ENCODE peak calls at places on chromosomes 6 and 20, in seven cellular contexts. A is NCI-H748 treated with DMSO at 0.1 percent for 48 hours, R is NCI-H82, M is posterior cingulate gyrus, N is fibroblast of pulmonary artery, Q is OCI-LY7, P is HFF-Myc. L is an unnamed sample.
A peak's percentile ranks its signal among the peaks of the same experiment; 100 is the strongest.

GRCh38 chr20:38217791-38218565 is 42.6 kb downstream of the KIAA1755 start:
- DNase-seq in A (no peak), R (no peak), M (no peak), N (peak; percentile 85), Q (no peak), P (peak; percentile 89), L (peak; percentile 79)

GRCh38 chr6:130269969-130270635 is 47.4 kb upstream of the SAMD3 start:
- DNase-seq in A (no peak), R (no peak), M (no peak), N (no peak), Q (no peak), P (no peak), L (no peak)

GRCh38 chr6:35294308-35294945 is 3.2 kb upstream of the DEF6 start:
- DNase-seq in A (peak; percentile 82), R (peak; percentile 74), M (peak; percentile 80), N (peak; percentile 52), Q (peak; percentile 71), P (no peak), L (no peak)

GRCh38 chr6:43989556-43990248 is 137.6 kb downstream of the MRPL14 start:
- DNase-seq in A (no peak), R (peak; percentile 62), M (no peak), N (no peak), Q (no peak), P (no peak), L (no peak)

GRCh38 chr6:164763788-164764187 is 545.6 kb downstream of the C6orf118 start:
- DNase-seq in A (no peak), R (no peak), M (no peak), N (no peak), Q (no peak), P (no peak), L (no peak)

GRCh38 chr6:76351275-76351674 is 278.8 kb upstream of the IMPG1 start:
- DNase-seq in A (peak; percentile 7), R (peak; percentile 59), M (no peak), N (no peak), Q (no peak), P (no peak), L (peak; percentile 35)

GRCh38 chr6:3522561-3523287 is 65.9 kb upstream of the SLC22A23 start:
- DNase-seq in A (no peak), R (no peak), M (no peak), N (peak; percentile 48), Q (no peak), P (no peak), L (peak; percentile 50)

GRCh38 chr20:40860487-40860902 is 168.1 kb upstream of the TOP1 start:
- DNase-seq in A (no peak), R (no peak), M (no peak), N (peak; percentile 25), Q (no peak), P (peak; percentile 53), L (peak; percentile 46)

GRCh38 chr6:125507987-125508655 is 206.4 kb upstream of the HDDC2 start:
- DNase-seq in A (peak; percentile 88), R (peak; percentile 86), M (peak; percentile 63), N (peak; percentile 76), Q (no peak), P (peak; percentile 11), L (no peak)

GRCh38 chr6:72084992-72085569 is 198.7 kb downstream of the RIMS1 start:
- DNase-seq in A (peak; percentile 42), R (peak; percentile 24), M (no peak), N (peak; percentile 44), Q (peak; percentile 37), P (no peak), L (no peak)

GRCh38 chr20:63518946-63519764 is 1.4 kb upstream of the PPDPF start:
- DNase-seq in A (no peak), R (no peak), M (no peak), N (no peak), Q (no peak), P (no peak), L (no peak)

GRCh38 chr6:49462071-49462470 is 982 bp downstream of the MMUT start:
- DNase-seq in A (no peak), R (no peak), M (no peak), N (no peak), Q (peak; percentile 24), P (no peak), L (no peak)

GRCh38 chr6:28720357-28721231 is 194.9 kb downstream of the GPX5 start:
- DNase-seq in A (no peak), R (no peak), M (no peak), N (no peak), Q (no peak), P (no peak), L (no peak)

GRCh38 chr6:139846538-139847321 is 472.3 kb upstream of the CITED2 start:
- DNase-seq in A (peak; percentile 62), R (peak; percentile 42), M (no peak), N (no peak), Q (no peak), P (no peak), L (peak; percentile 62)

GRCh38 chr6:30044630-30045029 is 16.4 kb upstream of the POLR1H start:
- DNase-seq in A (no peak), R (no peak), M (no peak), N (peak; percentile 48), Q (no peak), P (no peak), L (no peak)

GRCh38 chr20:16535281-16535680 is 38.0 kb downstream of the KIF16B start:
- DNase-seq in A (no peak), R (no peak), M (no peak), N (no peak), Q (no peak), P (no peak), L (no peak)

GRCh38 chr6:127458817-127459216 is 372 bp downstream of the KIAA0408 start:
- DNase-seq in A (no peak), R (peak; percentile 29), M (no peak), N (peak; percentile 83), Q (no peak), P (no peak), L (no peak)

GRCh38 chr6:44432227-44432626 is 44.7 kb downstream of the CDC5L start:
- DNase-seq in A (no peak), R (no peak), M (no peak), N (no peak), Q (no peak), P (no peak), L (no peak)

GRCh38 chr6:36487698-36488097 is 44.9 kb downstream of the KCTD20 start:
- DNase-seq in A (no peak), R (no peak), M (no peak), N (no peak), Q (no peak), P (no peak), L (no peak)

GRCh38 chr6:129314575-129314974 is 395.4 kb downstream of the ARHGAP18 start:
- DNase-seq in A (no peak), R (no peak), M (peak; percentile 75), N (no peak), Q (no peak), P (no peak), L (no peak)

GRCh38 chr6:52213127-52213526 is 27.0 kb downstream of the IL17A start:
- DNase-seq in A (no peak), R (no peak), M (no peak), N (no peak), Q (no peak), P (no peak), L (no peak)

GRCh38 chr20:57013741-57014140 is 252.7 kb downstream of the BMP7 start:
- DNase-seq in A (no peak), R (peak; percentile 54), M (no peak), N (no peak), Q (no peak), P (no peak), L (peak; percentile 91)

GRCh38 chr20:13898012-13898612 is 92.3 kb downstream of the SEL1L2 start:
- DNase-seq in A (no peak), R (peak; percentile 42), M (no peak), N (no peak), Q (no peak), P (no peak), L (peak; percentile 15)

GRCh38 chr6:141562801-141563763 is 569.6 kb upstream of the GJE1 start:
- DNase-seq in A (peak; percentile 89), R (peak; percentile 82), M (no peak), N (peak; percentile 96), Q (peak; percentile 84), P (peak; percentile 82), L (no peak)

GRCh38 chr6:75236630-75237029 is 7.0 kb downstream of the COX7A2 start:
- DNase-seq in A (no peak), R (no peak), M (no peak), N (no peak), Q (no peak), P (no peak), L (no peak)

L was measured in Caco-2.